ENCODE peak calls at places on chromosome X, in ten cellular contexts. One of them, this sample, is unnamed.
A peak's percentile ranks its signal among the peaks of the same experiment; 100 is the strongest.

GRCh38 chrX:65866762-65867161 is 173.1 kb downstream of the VSIG4 start:
- DNase-seq in endodermal cell: no peak
- DNase-seq in transverse colon: no peak
- DNase-seq in mesenchymal stem cell: no peak
- DNase-seq in NT2/D1: no peak
- DNase-seq in GM12878: no peak
- DNase-seq in lower lobe of right lung: no peak
- DNase-seq in ovary: no peak
- DNase-seq in A549: no peak
- DNase-seq in colonic mucosa: no peak
- DNase-seq in this sample: no peak

GRCh38 chrX:31555506-31555905 is 483.7 kb upstream of the FTHL17 start:
- DNase-seq in ovary: no peak
- DNase-seq in lower lobe of right lung: no peak
- DNase-seq in transverse colon: no peak
- DNase-seq in A549: no peak
- DNase-seq in mesenchymal stem cell: no peak
- DNase-seq in colonic mucosa: no peak
- DNase-seq in endodermal cell: no peak
- DNase-seq in GM12878: no peak
- DNase-seq in NT2/D1: no peak
- DNase-seq in this sample: no peak

GRCh38 chrX:125004799-125005198 is 314.9 kb upstream of the TEX13C start:
- DNase-seq in endodermal cell: no peak
- DNase-seq in lower lobe of right lung: no peak
- DNase-seq in NT2/D1: no peak
- DNase-seq in colonic mucosa: no peak
- DNase-seq in GM12878: no peak
- DNase-seq in ovary: no peak
- DNase-seq in A549: no peak
- DNase-seq in mesenchymal stem cell: no peak
- DNase-seq in transverse colon: no peak
- DNase-seq in this sample: peak; percentile 0

GRCh38 chrX:16185725-16186136 is 18.4 kb downstream of the MAGEB17 start:
- DNase-seq in ovary: no peak
- DNase-seq in transverse colon: no peak
- DNase-seq in colonic mucosa: no peak
- DNase-seq in A549: peak; percentile 39
- DNase-seq in lower lobe of right lung: no peak
- DNase-seq in endodermal cell: peak; percentile 65
- DNase-seq in mesenchymal stem cell: peak; percentile 81
- DNase-seq in GM12878: peak; percentile 27
- DNase-seq in NT2/D1: no peak
- DNase-seq in this sample: peak; percentile 34

GRCh38 chrX:107204063-107204605 is 2.1 kb downstream of the NUP62CL start:
- DNase-seq in colonic mucosa: peak; percentile 63
- DNase-seq in GM12878: no peak
- DNase-seq in transverse colon: peak; percentile 55
- DNase-seq in endodermal cell: no peak
- DNase-seq in mesenchymal stem cell: no peak
- DNase-seq in lower lobe of right lung: no peak
- DNase-seq in A549: peak; percentile 36
- DNase-seq in ovary: no peak
- DNase-seq in NT2/D1: no peak
- DNase-seq in this sample: no peak

GRCh38 chrX:71103110-71103983 is 3.2 kb downstream of the CXorf65 start:
- DNase-seq in A549: no peak
- DNase-seq in endodermal cell: peak; percentile 74
- DNase-seq in mesenchymal stem cell: no peak
- DNase-seq in lower lobe of right lung: peak; percentile 46
- DNase-seq in colonic mucosa: peak; percentile 49
- DNase-seq in transverse colon: peak; percentile 53
- DNase-seq in ovary: no peak
- DNase-seq in NT2/D1: peak; percentile 59
- DNase-seq in GM12878: no peak
- DNase-seq in this sample: no peak

GRCh38 chrX:56726609-56727008 is 2.4 kb upstream of the NBDY start:
- DNase-seq in NT2/D1: peak; percentile 27
- DNase-seq in ovary: no peak
- DNase-seq in mesenchymal stem cell: peak; percentile 57
- DNase-seq in lower lobe of right lung: no peak
- DNase-seq in GM12878: no peak
- DNase-seq in endodermal cell: no peak
- DNase-seq in transverse colon: no peak
- DNase-seq in A549: peak; percentile 67
- DNase-seq in colonic mucosa: no peak
- DNase-seq in this sample: peak; percentile 22

GRCh38 chrX:15721911-15722310 is 16.2 kb upstream of the CA5B start:
- DNase-seq in colonic mucosa: no peak
- DNase-seq in ovary: no peak
- DNase-seq in mesenchymal stem cell: no peak
- DNase-seq in lower lobe of right lung: no peak
- DNase-seq in transverse colon: no peak
- DNase-seq in NT2/D1: no peak
- DNase-seq in A549: no peak
- DNase-seq in endodermal cell: no peak
- DNase-seq in GM12878: no peak
- DNase-seq in this sample: no peak

GRCh38 chrX:46408553-46409407 is 136.4 kb downstream of the ZNF674 start:
- DNase-seq in transverse colon: peak; percentile 78
- DNase-seq in endodermal cell: peak; percentile 84
- DNase-seq in mesenchymal stem cell: peak; percentile 53
- DNase-seq in GM12878: peak; percentile 16
- DNase-seq in A549: peak; percentile 76
- DNase-seq in colonic mucosa: peak; percentile 75
- DNase-seq in ovary: peak; percentile 85
- DNase-seq in lower lobe of right lung: peak; percentile 63
- DNase-seq in NT2/D1: peak; percentile 49
- DNase-seq in this sample: no peak

GRCh38 chrX:137194164-137194563 is 160.4 kb upstream of the GPR101 start:
- DNase-seq in transverse colon: no peak
- DNase-seq in endodermal cell: peak; percentile 85
- DNase-seq in A549: peak; percentile 42
- DNase-seq in ovary: no peak
- DNase-seq in colonic mucosa: peak; percentile 17
- DNase-seq in lower lobe of right lung: no peak
- DNase-seq in mesenchymal stem cell: no peak
- DNase-seq in NT2/D1: peak; percentile 22
- DNase-seq in GM12878: peak; percentile 1
- DNase-seq in this sample: no peak

GRCh38 chrX:6226053-6226645 is 2.5 kb downstream of the NLGN4X start:
- DNase-seq in transverse colon: no peak
- DNase-seq in ovary: peak; percentile 33
- DNase-seq in colonic mucosa: no peak
- DNase-seq in mesenchymal stem cell: peak; percentile 0
- DNase-seq in NT2/D1: no peak
- DNase-seq in GM12878: no peak
- DNase-seq in endodermal cell: peak; percentile 82
- DNase-seq in A549: no peak
- DNase-seq in lower lobe of right lung: no peak
- DNase-seq in this sample: no peak

GRCh38 chrX:23398570-23398969 is 63.9 kb downstream of the PTCHD1 start:
- DNase-seq in mesenchymal stem cell: no peak
- DNase-seq in ovary: no peak
- DNase-seq in colonic mucosa: no peak
- DNase-seq in endodermal cell: no peak
- DNase-seq in NT2/D1: no peak
- DNase-seq in lower lobe of right lung: no peak
- DNase-seq in transverse colon: no peak
- DNase-seq in A549: no peak
- DNase-seq in GM12878: no peak
- DNase-seq in this sample: no peak

GRCh38 chrX:151641564-151641963 is 53.7 kb upstream of the PRRG3 start:
- DNase-seq in lower lobe of right lung: no peak
- DNase-seq in NT2/D1: no peak
- DNase-seq in A549: no peak
- DNase-seq in transverse colon: no peak
- DNase-seq in colonic mucosa: no peak
- DNase-seq in ovary: no peak
- DNase-seq in mesenchymal stem cell: no peak
- DNase-seq in GM12878: no peak
- DNase-seq in endodermal cell: no peak
- DNase-seq in this sample: no peak

GRCh38 chrX:104211187-104211586 is 43.5 kb downstream of the ESX1 start:
- DNase-seq in transverse colon: no peak
- DNase-seq in NT2/D1: no peak
- DNase-seq in GM12878: no peak
- DNase-seq in ovary: no peak
- DNase-seq in A549: no peak
- DNase-seq in endodermal cell: no peak
- DNase-seq in mesenchymal stem cell: no peak
- DNase-seq in lower lobe of right lung: no peak
- DNase-seq in colonic mucosa: no peak
- DNase-seq in this sample: no peak

GRCh38 chrX:149284616-149285015 is 220.5 kb downstream of the IDS start:
- DNase-seq in endodermal cell: no peak
- DNase-seq in NT2/D1: no peak
- DNase-seq in GM12878: no peak
- DNase-seq in colonic mucosa: no peak
- DNase-seq in A549: no peak
- DNase-seq in lower lobe of right lung: no peak
- DNase-seq in transverse colon: no peak
- DNase-seq in ovary: no peak
- DNase-seq in mesenchymal stem cell: no peak
- DNase-seq in this sample: no peak

GRCh38 chrX:143121471-143121870 is 95.7 kb downstream of the SPANXN4 start:
- DNase-seq in NT2/D1: no peak
- DNase-seq in ovary: no peak
- DNase-seq in lower lobe of right lung: no peak
- DNase-seq in mesenchymal stem cell: no peak
- DNase-seq in transverse colon: no peak
- DNase-seq in A549: no peak
- DNase-seq in endodermal cell: no peak
- DNase-seq in colonic mucosa: no peak
- DNase-seq in GM12878: no peak
- DNase-seq in this sample: no peak

GRCh38 chrX:134599173-134599914 is 58.9 kb downstream of the PLAC1 start:
- DNase-seq in NT2/D1: no peak
- DNase-seq in mesenchymal stem cell: peak; percentile 29
- DNase-seq in lower lobe of right lung: no peak
- DNase-seq in colonic mucosa: no peak
- DNase-seq in ovary: no peak
- DNase-seq in endodermal cell: no peak
- DNase-seq in transverse colon: no peak
- DNase-seq in GM12878: peak; percentile 8
- DNase-seq in A549: no peak
- DNase-seq in this sample: no peak

GRCh38 chrX:152640039-152640818 is 2.5 kb downstream of the GABRQ start:
- DNase-seq in transverse colon: no peak
- DNase-seq in NT2/D1: no peak
- DNase-seq in A549: no peak
- DNase-seq in lower lobe of right lung: no peak
- DNase-seq in ovary: no peak
- DNase-seq in GM12878: no peak
- DNase-seq in mesenchymal stem cell: no peak
- DNase-seq in endodermal cell: no peak
- DNase-seq in colonic mucosa: no peak
- DNase-seq in this sample: peak; percentile 64

GRCh38 chrX:39900788-39901170 is 197.0 kb downstream of the BCOR start:
- DNase-seq in NT2/D1: no peak
- DNase-seq in A549: no peak
- DNase-seq in transverse colon: no peak
- DNase-seq in lower lobe of right lung: no peak
- DNase-seq in colonic mucosa: no peak
- DNase-seq in GM12878: no peak
- DNase-seq in endodermal cell: peak; percentile 67
- DNase-seq in mesenchymal stem cell: no peak
- DNase-seq in ovary: no peak
- DNase-seq in this sample: no peak
- H3K4me1 ChIP-seq in NT2/D1: peaks cover 19% of the 10 kb centered on the region
- H3K4me1 ChIP-seq in A549: peaks cover 52% of the 10 kb centered on the region
- H3K4me1 ChIP-seq in transverse colon: peaks cover 3% of the 10 kb centered on the region
- H3K4me1 ChIP-seq in lower lobe of right lung: peaks cover 1% of the 10 kb centered on the region
- H3K4me1 ChIP-seq in colonic mucosa: no peaks in the 10 kb centered on the region
- H3K4me1 ChIP-seq in GM12878: peaks cover 5% of the 10 kb centered on the region
- H3K4me1 ChIP-seq in endodermal cell: no peaks in the 10 kb centered on the region
- H3K4me1 ChIP-seq in mesenchymal stem cell: peaks cover 33% of the 10 kb centered on the region
- H3K4me1 ChIP-seq in ovary: peaks cover 4% of the 10 kb centered on the region
- H3K4me1 ChIP-seq in this sample: peaks cover 14% of the 10 kb centered on the region

DNA sequence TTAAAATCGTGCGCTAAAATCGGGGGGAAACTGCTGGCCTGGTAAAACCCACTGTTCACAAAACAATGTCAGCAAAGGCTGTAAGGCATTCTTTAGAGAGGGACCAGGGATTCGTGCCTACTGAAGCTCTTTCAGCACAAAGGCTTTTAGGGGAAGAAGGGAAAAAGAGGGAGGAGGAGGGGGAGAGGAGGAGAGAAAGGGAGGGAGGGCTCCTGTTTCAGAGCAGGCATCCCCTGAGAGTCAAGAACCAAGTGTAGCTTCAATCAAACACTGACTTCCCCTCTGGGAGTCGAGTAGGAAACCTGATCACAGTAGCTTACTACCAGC is 9.5 kb downstream of the BCOR start:
- DNase-seq in lower lobe of right lung: no peak
- DNase-seq in NT2/D1: no peak
- DNase-seq in endodermal cell: peak; percentile 63
- DNase-seq in A549: no peak
- DNase-seq in transverse colon: no peak
- DNase-seq in ovary: no peak
- DNase-seq in GM12878: no peak
- DNase-seq in mesenchymal stem cell: peak; percentile 16
- DNase-seq in colonic mucosa: no peak
- DNase-seq in this sample: no peak
- H3K4me1 ChIP-seq in lower lobe of right lung: peaks cover 61% of the 10 kb centered on the region
- H3K4me1 ChIP-seq in NT2/D1: peaks cover 21% of the 10 kb centered on the region
- H3K4me1 ChIP-seq in endodermal cell: peaks cover 11% of the 10 kb centered on the region
- H3K4me1 ChIP-seq in A549: peaks cover 37% of the 10 kb centered on the region
- H3K4me1 ChIP-seq in transverse colon: peaks cover 20% of the 10 kb centered on the region
- H3K4me1 ChIP-seq in ovary: peaks cover 8% of the 10 kb centered on the region
- H3K4me1 ChIP-seq in GM12878: no peaks in the 10 kb centered on the region
- H3K4me1 ChIP-seq in mesenchymal stem cell: peaks cover 35% of the 10 kb centered on the region
- H3K4me1 ChIP-seq in colonic mucosa: peaks cover 11% of the 10 kb centered on the region
- H3K4me1 ChIP-seq in this sample: peaks cover 3% of the 10 kb centered on the region

DNA sequence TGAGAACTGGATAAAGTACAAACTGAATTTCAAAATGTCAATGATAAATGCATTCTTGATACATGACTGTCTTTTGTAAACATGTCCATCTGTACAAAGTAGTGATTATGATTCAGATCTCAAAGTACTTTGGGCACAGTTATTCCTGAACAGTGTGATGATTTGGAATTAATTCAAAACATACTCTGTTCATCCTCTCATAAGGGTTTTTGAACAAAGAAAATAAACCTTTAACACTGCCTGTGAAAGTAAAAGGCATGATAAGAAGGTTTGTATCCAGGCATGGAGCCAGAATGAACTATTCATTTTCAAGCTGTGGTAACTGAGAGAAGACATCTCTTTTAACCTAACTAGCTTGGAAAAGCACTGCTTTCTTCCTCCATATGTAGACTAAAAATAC is 886 bp upstream of the KLHL4 start:
- DNase-seq in A549: peak; percentile 39
- DNase-seq in endodermal cell: no peak
- DNase-seq in NT2/D1: no peak
- DNase-seq in colonic mucosa: no peak
- DNase-seq in lower lobe of right lung: no peak
- DNase-seq in ovary: no peak
- DNase-seq in GM12878: no peak
- DNase-seq in mesenchymal stem cell: peak; percentile 15
- DNase-seq in transverse colon: no peak
- DNase-seq in this sample: peak; percentile 20
- H3K4me1 ChIP-seq in A549: peaks cover 23% of the 10 kb centered on the region
- H3K4me1 ChIP-seq in endodermal cell: no peaks in the 10 kb centered on the region
- H3K4me1 ChIP-seq in NT2/D1: no peaks in the 10 kb centered on the region
- H3K4me1 ChIP-seq in colonic mucosa: no peaks in the 10 kb centered on the region
- H3K4me1 ChIP-seq in lower lobe of right lung: no peaks in the 10 kb centered on the region
- H3K4me1 ChIP-seq in ovary: no peaks in the 10 kb centered on the region
- H3K4me1 ChIP-seq in GM12878: no peaks in the 10 kb centered on the region
- H3K4me1 ChIP-seq in mesenchymal stem cell: no peaks in the 10 kb centered on the region
- H3K4me1 ChIP-seq in transverse colon: no peaks in the 10 kb centered on the region
- H3K4me1 ChIP-seq in this sample: no peaks in the 10 kb centered on the region

GRCh38 chrX:20513185-20513584 is 246.5 kb upstream of the RPS6KA3 start:
- DNase-seq in mesenchymal stem cell: peak; percentile 19
- DNase-seq in lower lobe of right lung: no peak
- DNase-seq in colonic mucosa: no peak
- DNase-seq in endodermal cell: no peak
- DNase-seq in NT2/D1: no peak
- DNase-seq in transverse colon: no peak
- DNase-seq in ovary: no peak
- DNase-seq in A549: no peak
- DNase-seq in GM12878: no peak
- DNase-seq in this sample: no peak
- H3K4me1 ChIP-seq in mesenchymal stem cell: peaks cover 4% of the 10 kb centered on the region
- H3K4me1 ChIP-seq in lower lobe of right lung: no peaks in the 10 kb centered on the region
- H3K4me1 ChIP-seq in colonic mucosa: no peaks in the 10 kb centered on the region
- H3K4me1 ChIP-seq in endodermal cell: no peaks in the 10 kb centered on the region
- H3K4me1 ChIP-seq in NT2/D1: no peaks in the 10 kb centered on the region
- H3K4me1 ChIP-seq in transverse colon: no peaks in the 10 kb centered on the region
- H3K4me1 ChIP-seq in ovary: no peaks in the 10 kb centered on the region
- H3K4me1 ChIP-seq in A549: peaks cover 29% of the 10 kb centered on the region
- H3K4me1 ChIP-seq in GM12878: peaks cover 14% of the 10 kb centered on the region
- H3K4me1 ChIP-seq in this sample: peaks cover 6% of the 10 kb centered on the region